ENCODE peak calls at places on chromosomes 12 and 14, in six cellular contexts. P is ovary, A is DMS153, B is Ammon's horn, L is amniotic epithelial cell, Q is NT2/D1. G is an unnamed sample.

GRCh38 chr12:68121143-68121542 is 38.4 kb downstream of the IFNG start:
- DNase-seq in P (no peak), A (no peak), B (no peak), L (no peak), Q (no peak), G (no peak)

GRCh38 chr14:63039800-63040380 is 5.4 kb downstream of the KCNH5 start:
- DNase-seq in P (no peak), A (no peak), B (peak), L (peak), Q (peak), G (peak)

GRCh38 chr12:48924617-48925217 is 575 bp downstream of the FKBP11 start:
- DNase-seq in P (peak), A (peak), B (no peak), L (peak), Q (no peak), G (peak)

GRCh38 chr14:104263671-104264358 is 125.4 kb downstream of the KIF26A start:
- DNase-seq in P (peak), A (no peak), B (no peak), L (no peak), Q (no peak), G (no peak)

GRCh38 chr12:121697093-121697698 is 15.4 kb upstream of the TMEM120B start:
- DNase-seq in P (no peak), A (no peak), B (peak), L (peak), Q (no peak), G (peak)

GRCh38 chr14:68074765-68075381 is 255.3 kb downstream of the RAD51B start:
- DNase-seq in P (no peak), A (no peak), B (no peak), L (peak), Q (no peak), G (peak)

GRCh38 chr12:3353621-3354020 is 137.4 kb upstream of the PRMT8 start:
- DNase-seq in P (no peak), A (no peak), B (no peak), L (no peak), Q (no peak), G (no peak)

GRCh38 chr12:58503731-58504520 is 416.4 kb downstream of the LRIG3 start:
- DNase-seq in P (no peak), A (peak), B (no peak), L (peak), Q (no peak), G (peak)

GRCh38 chr12:779745-780734 is 27.7 kb downstream of the WNK1 start:
- DNase-seq in P (no peak), A (no peak), B (no peak), L (peak), Q (no peak), G (peak)

GRCh38 chr12:6952121-6952859 is 1.1 kb downstream of the PTPN6 start:
- DNase-seq in P (no peak), A (no peak), B (no peak), L (no peak), Q (no peak), G (no peak)

GRCh38 chr14:22497671-22498093 is 91.3 kb downstream of the DAD1 start:
- DNase-seq in P (no peak), A (no peak), B (no peak), L (no peak), Q (no peak), G (no peak)

GRCh38 chr12:49970658-49971057 is 2.1 kb upstream of the AQP6 start:
- DNase-seq in P (no peak), A (no peak), B (no peak), L (no peak), Q (no peak), G (no peak)

GRCh38 chr14:77862154-77862783 is 62.4 kb downstream of the ADCK1 start:
- DNase-seq in P (peak), A (peak), B (peak), L (peak), Q (peak), G (peak)

GRCh38 chr12:78101181-78101876 is 270.6 kb downstream of the NAV3 start:
- DNase-seq in P (no peak), A (peak), B (no peak), L (peak), Q (no peak), G (no peak)

GRCh38 chr14:64465856-64466554 is 706 bp downstream of the AKAP5 start:
- DNase-seq in P (peak), A (no peak), B (peak), L (peak), Q (peak), G (peak)

GRCh38 chr12:14874882-14875281 is 10.8 kb downstream of the MGP start:
- DNase-seq in P (no peak), A (no peak), B (no peak), L (peak), Q (no peak), G (no peak)

GRCh38 chr14:104680056-104680805 is 9.2 kb upstream of the INF2 start:
- DNase-seq in P (no peak), A (no peak), B (peak), L (peak), Q (no peak), G (peak)

GRCh38 chr12:104718581-104718980 is 239.5 kb downstream of the SLC41A2 start:
- DNase-seq in P (no peak), A (no peak), B (no peak), L (peak), Q (no peak), G (peak)

GRCh38 chr12:3090238-3091029 is 13.3 kb downstream of the TSPAN9 start:
- DNase-seq in P (no peak), A (no peak), B (no peak), L (peak), Q (no peak), G (no peak)

GRCh38 chr14:104877066-104877805 is 12.2 kb downstream of the CEP170B start:
- DNase-seq in P (no peak), A (no peak), B (no peak), L (no peak), Q (no peak), G (no peak)

GRCh38 chr12:24901975-24902461 is 46.9 kb downstream of the BCAT1 start:
- DNase-seq in P (no peak), A (no peak), B (peak), L (peak), Q (peak), G (no peak)

GRCh38 chr14:55418411-55418810 is 6.8 kb upstream of the ATG14 start:
- DNase-seq in P (no peak), A (no peak), B (no peak), L (no peak), Q (no peak), G (no peak)

G was measured in fibroblast of pulmonary artery.